ENCODE peak calls at places on chromosome 15, in seven cellular contexts. M is endothelial cell, J is EL, D is neural progenitor cell, Q is mesothelial cell of epicardium, L is cardiac fibroblast, X is RCC 7860. R is an unnamed sample.

GRCh38 chr15:96593735-96594134 is 263.2 kb downstream of the NR2F2 start:
- DNase-seq in M (no peak), J (no peak), X (no peak), Q (no peak), L (no peak), D (peak), R (no peak)

GRCh38 chr15:59519329-59519728 is 81.3 kb downstream of the FAM81A start:
- DNase-seq in L (no peak), M (no peak), Q (no peak), J (no peak), X (no peak), D (no peak), R (no peak)

GRCh38 chr15:69133862-69134519 is 26.4 kb upstream of the GLCE start:
- DNase-seq in L (no peak), D (no peak), M (no peak), X (no peak), Q (no peak), J (no peak), R (no peak)

GRCh38 chr15:43469867-43470266 is 23.1 kb downstream of the TP53BP1 start:
- DNase-seq in X (no peak), L (peak), J (peak), Q (no peak), D (no peak), M (no peak), R (no peak)

GRCh38 chr15:34810455-34811146 is 15.3 kb upstream of the ACTC1 start:
- DNase-seq in J (peak), D (no peak), M (no peak), L (peak), Q (no peak), X (peak), R (peak)

GRCh38 chr15:88981244-88982215 is 68.4 kb upstream of the MFGE8 start:
- DNase-seq in D (no peak), X (peak), Q (no peak), L (no peak), M (no peak), J (peak), R (peak)

GRCh38 chr15:37133619-37134018 is 33.3 kb upstream of the MEIS2 start:
- DNase-seq in J (peak), L (peak), X (peak), Q (no peak), M (no peak), D (no peak), R (no peak)

GRCh38 chr15:66877558-66878285 is 175.7 kb downstream of the SMAD6 start:
- DNase-seq in D (no peak), L (peak), Q (no peak), J (no peak), M (no peak), X (no peak), R (no peak)

GRCh38 chr15:22786868-22787698 is 639 bp downstream of the NIPA1 start:
- DNase-seq in J (peak), Q (no peak), D (peak), X (no peak), L (no peak), M (peak), R (peak)

GRCh38 chr15:32884136-32884535 is 166.3 kb downstream of the GREM1 start:
- DNase-seq in J (no peak), Q (no peak), X (no peak), D (no peak), M (no peak), L (peak), R (no peak)

R was measured in mesendoderm.